ENCODE peak calls at places on chromosome 1, in four cellular contexts. E is psoas muscle, Z is HepG2, K is testis. G is an unnamed sample.

GRCh38 chr1:111727056-111727455 is 12.1 kb downstream of the INKA2 start:
- DNase-seq in K (no peak), E (no peak), Z (no peak), G (no peak)

GRCh38 chr1:119617751-119618691 is 30.0 kb downstream of the ZNF697 start:
- DNase-seq in Z (peak; percentile 25), K (peak; percentile 74), E (no peak), G (peak; percentile 43)

GRCh38 chr1:222928212-222928611 is 113.4 kb downstream of the DISP1 start:
- DNase-seq in E (peak; percentile 64), Z (peak; percentile 49), K (peak; percentile 91), G (peak; percentile 79)

GRCh38 chr1:229296541-229296941 is 25.6 kb downstream of the RAB4A start:
- DNase-seq in K (no peak), E (peak; percentile 88), Z (no peak), G (peak; percentile 59)

GRCh38 chr1:97680894-97681293 is 239.9 kb downstream of the DPYD start:
- DNase-seq in Z (no peak), K (no peak), E (no peak), G (no peak)

GRCh38 chr1:167136191-167136614 is 42.3 kb downstream of the STYXL2 start:
- DNase-seq in K (peak; percentile 30), E (peak; percentile 84), Z (no peak), G (no peak)

GRCh38 chr1:3409737-3410434 is 44.6 kb upstream of the ARHGEF16 start:
- DNase-seq in Z (peak; percentile 58), K (peak; percentile 88), E (peak; percentile 70), G (peak; percentile 87)

GRCh38 chr1:101924700-101925099 is 72.0 kb downstream of the OLFM3 start:
- DNase-seq in E (no peak), Z (no peak), K (no peak), G (no peak)

GRCh38 chr1:12166834-12167492 is at the start of gene TNFRSF1B:
- DNase-seq in Z (no peak), K (peak; percentile 59), E (peak; percentile 79), G (peak; percentile 92)

GRCh38 chr1:171486048-171486519 is 754 bp downstream of the PRRC2C start:
- DNase-seq in E (no peak), Z (peak; percentile 50), K (peak; percentile 58), G (no peak)

DNA sequence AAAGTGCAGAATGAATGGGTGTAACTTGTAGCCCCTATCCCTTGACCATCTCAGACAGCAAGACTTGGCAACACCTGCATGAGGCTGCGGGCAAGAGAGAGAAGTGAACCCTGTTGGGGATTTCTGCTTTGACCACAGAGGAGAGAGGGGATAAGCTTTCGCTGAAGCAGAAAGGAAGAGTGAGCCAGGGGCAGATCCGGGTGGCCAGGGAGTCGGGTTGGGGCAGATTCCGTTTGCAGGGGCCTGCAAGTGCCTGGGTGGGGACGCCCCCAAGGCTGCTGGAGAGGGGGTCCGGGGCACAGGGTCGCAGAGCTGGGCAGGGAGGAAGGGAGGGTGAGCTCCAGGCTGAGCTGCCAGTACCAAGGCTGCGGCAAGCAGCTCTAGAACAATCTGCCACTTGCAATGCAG is 25.3 kb upstream of the PIK3CD start:
- DNase-seq in Z (no peak), E (no peak), K (no peak), G (no peak)
- H3K4me3 ChIP-seq in Z (peak overlapping the region; percentile 63), E (no peak overlapping the region), K (no peak overlapping the region), G (no peak overlapping the region)

DNA sequence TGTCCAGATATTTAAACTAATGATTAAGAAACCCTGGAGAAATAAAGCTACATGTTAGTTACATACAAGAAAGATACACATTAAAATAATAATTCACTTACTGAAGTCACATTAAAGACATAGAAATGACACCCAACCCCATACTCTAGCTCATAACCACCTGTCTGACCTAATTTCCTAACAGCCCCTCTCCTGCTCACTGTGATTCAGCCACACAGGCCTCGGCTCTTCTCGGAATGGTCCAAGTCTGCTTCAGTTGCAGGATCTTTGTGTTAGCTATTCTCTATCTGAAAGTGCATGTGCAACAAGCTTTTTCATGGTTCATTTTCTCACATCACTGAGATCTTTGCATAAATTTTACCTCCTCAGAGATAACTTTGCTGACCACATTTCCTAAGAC is 209.8 kb downstream of the TM2D1 start:
- DNase-seq in Z (no peak), E (no peak), K (no peak), G (no peak)
- H3K27ac ChIP-seq in Z (no peak overlapping the region), E (no peak overlapping the region), K (no peak overlapping the region), G (no peak overlapping the region)

DNA sequence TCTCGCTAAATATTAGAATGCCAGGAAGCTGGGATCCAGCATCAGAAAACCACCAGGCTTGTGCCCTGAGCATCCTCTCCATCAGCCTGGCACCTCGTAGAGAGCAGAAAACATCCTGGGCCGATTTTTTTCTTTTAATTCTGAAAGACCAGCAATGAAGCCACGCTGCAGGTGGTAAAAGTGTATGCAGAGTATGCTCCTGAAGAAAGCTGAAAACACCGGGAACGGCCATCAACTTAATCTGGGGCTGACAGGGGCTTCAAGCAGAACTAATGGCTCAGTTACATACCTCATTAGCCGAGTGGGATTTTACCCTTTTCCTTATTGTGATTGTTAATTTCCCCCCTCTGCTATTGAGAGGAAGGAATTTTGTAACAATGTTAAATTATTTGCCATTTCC is 71.3 kb downstream of the RRAGC start:
- DNase-seq in Z (no peak), E (no peak), K (no peak), G (no peak)
- H3K27me3 ChIP-seq in Z (no peaks in the 10 kb centered on the region), E (no peaks in the 10 kb centered on the region), K (no peaks in the 10 kb centered on the region), G (no peaks in the 10 kb centered on the region)

GRCh38 chr1:218498061-218498938 is 153.2 kb downstream of the TGFB2 start:
- DNase-seq in E (no peak), Z (no peak), K (no peak), G (no peak)
- H3K4me3 ChIP-seq in E (peak overlapping the region; percentile 49), Z (no peak overlapping the region), K (no peak overlapping the region), G (peak overlapping the region; percentile 49)

GRCh38 chr1:161359316-161359715 is 8.4 kb downstream of the CFAP126 start:
- DNase-seq in Z (no peak), E (no peak), K (no peak), G (no peak)
- H3K27ac ChIP-seq in Z (no peak overlapping the region), E (no peak overlapping the region), K (no peak overlapping the region), G (peak overlapping the region; percentile 27)

DNA sequence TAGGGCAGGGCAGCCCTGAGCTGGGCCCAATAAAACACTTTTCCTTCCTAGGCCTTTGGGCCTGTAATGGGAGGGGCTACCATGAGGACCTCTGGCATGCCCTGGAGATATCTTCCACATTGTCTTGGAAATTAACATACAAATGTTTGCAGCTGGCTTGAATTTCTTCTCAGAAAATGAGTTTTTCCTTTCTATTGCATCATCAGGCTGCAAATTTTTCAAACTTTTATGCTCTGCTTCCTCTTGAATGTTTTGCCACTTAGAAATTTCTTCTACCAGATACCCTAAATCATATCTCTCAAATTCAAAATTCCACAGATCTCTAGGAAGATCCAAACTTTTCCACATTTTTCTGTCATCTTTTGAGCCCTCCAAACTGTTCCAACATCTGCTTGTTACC is 33.0 kb upstream of the TTLL7 start:
- DNase-seq in K (no peak), E (no peak), Z (no peak), G (no peak)
- H3K27me3 ChIP-seq in K (no peaks in the 10 kb centered on the region), E (no peaks in the 10 kb centered on the region), Z (no peaks in the 10 kb centered on the region), G (no peaks in the 10 kb centered on the region)